ENCODE peak calls at places on chromosomes 16 and 17, in eight cellular contexts. One of them, this sample, is unnamed.

GRCh38 chr16:88530051-88530857 is 39.9 kb upstream of the ZC3H18 start:
- DNase-seq in mesothelial cell of epicardium: no peak
- DNase-seq in lower leg skin: no peak
- DNase-seq in AG09309: no peak
- DNase-seq in NB4: no peak
- DNase-seq in PC-9: no peak
- DNase-seq in HFFc6: no peak
- DNase-seq in tibial artery: no peak
- DNase-seq in this sample: no peak

GRCh38 chr16:54594646-54595381 is 308.2 kb upstream of the IRX3 start:
- DNase-seq in NB4: no peak
- DNase-seq in PC-9: no peak
- DNase-seq in mesothelial cell of epicardium: no peak
- DNase-seq in AG09309: no peak
- DNase-seq in HFFc6: no peak
- DNase-seq in lower leg skin: no peak
- DNase-seq in tibial artery: no peak
- DNase-seq in this sample: no peak

GRCh38 chr17:29116652-29117439 is 63.4 kb downstream of the MYO18A start:
- DNase-seq in mesothelial cell of epicardium: peak
- DNase-seq in NB4: peak
- DNase-seq in HFFc6: peak
- DNase-seq in PC-9: peak
- DNase-seq in AG09309: no peak
- DNase-seq in tibial artery: peak
- DNase-seq in lower leg skin: peak
- DNase-seq in this sample: peak

GRCh38 chr17:27495460-27495859 is 39.2 kb downstream of the KSR1 start:
- DNase-seq in AG09309: no peak
- DNase-seq in lower leg skin: no peak
- DNase-seq in tibial artery: no peak
- DNase-seq in NB4: no peak
- DNase-seq in PC-9: no peak
- DNase-seq in mesothelial cell of epicardium: no peak
- DNase-seq in HFFc6: no peak
- DNase-seq in this sample: no peak

GRCh38 chr16:1150511-1150982 is 2.4 kb upstream of the CACNA1H start:
- DNase-seq in HFFc6: peak
- DNase-seq in PC-9: no peak
- DNase-seq in AG09309: no peak
- DNase-seq in NB4: peak
- DNase-seq in tibial artery: no peak
- DNase-seq in mesothelial cell of epicardium: no peak
- DNase-seq in lower leg skin: no peak
- DNase-seq in this sample: no peak

GRCh38 chr16:88059701-88060386 is 108.6 kb downstream of the BANP start:
- DNase-seq in HFFc6: no peak
- DNase-seq in mesothelial cell of epicardium: peak
- DNase-seq in tibial artery: no peak
- DNase-seq in PC-9: no peak
- DNase-seq in NB4: no peak
- DNase-seq in lower leg skin: no peak
- DNase-seq in AG09309: no peak
- DNase-seq in this sample: no peak

GRCh38 chr17:15123593-15124590 is 141.2 kb downstream of the PMP22 start:
- DNase-seq in lower leg skin: no peak
- DNase-seq in mesothelial cell of epicardium: no peak
- DNase-seq in PC-9: no peak
- DNase-seq in AG09309: peak
- DNase-seq in HFFc6: peak
- DNase-seq in tibial artery: no peak
- DNase-seq in NB4: no peak
- DNase-seq in this sample: no peak

GRCh38 chr17:28760987-28761562 is 17.3 kb downstream of the TRAF4 start:
- DNase-seq in HFFc6: peak
- DNase-seq in lower leg skin: no peak
- DNase-seq in tibial artery: no peak
- DNase-seq in NB4: peak
- DNase-seq in PC-9: peak
- DNase-seq in AG09309: peak
- DNase-seq in mesothelial cell of epicardium: no peak
- DNase-seq in this sample: no peak

GRCh38 chr16:1800703-1801102 is 7.2 kb upstream of the IGFALS start:
- DNase-seq in NB4: no peak
- DNase-seq in HFFc6: no peak
- DNase-seq in AG09309: no peak
- DNase-seq in mesothelial cell of epicardium: no peak
- DNase-seq in tibial artery: no peak
- DNase-seq in PC-9: no peak
- DNase-seq in lower leg skin: no peak
- DNase-seq in this sample: no peak

GRCh38 chr17:78241277-78242023 is 10.0 kb downstream of the TMEM235 start:
- DNase-seq in NB4: peak
- DNase-seq in tibial artery: no peak
- DNase-seq in AG09309: no peak
- DNase-seq in mesothelial cell of epicardium: no peak
- DNase-seq in lower leg skin: no peak
- DNase-seq in PC-9: no peak
- DNase-seq in HFFc6: peak
- DNase-seq in this sample: no peak

GRCh38 chr17:49035470-49036269 is 38.5 kb downstream of the IGF2BP1 start:
- DNase-seq in AG09309: no peak
- DNase-seq in NB4: peak
- DNase-seq in PC-9: no peak
- DNase-seq in lower leg skin: no peak
- DNase-seq in mesothelial cell of epicardium: no peak
- DNase-seq in tibial artery: no peak
- DNase-seq in HFFc6: no peak
- DNase-seq in this sample: peak

GRCh38 chr17:62791235-62792121 is 16.6 kb downstream of the MARCHF10 start:
- DNase-seq in AG09309: peak
- DNase-seq in tibial artery: no peak
- DNase-seq in lower leg skin: peak
- DNase-seq in PC-9: peak
- DNase-seq in HFFc6: peak
- DNase-seq in NB4: no peak
- DNase-seq in mesothelial cell of epicardium: no peak
- DNase-seq in this sample: no peak

GRCh38 chr16:70685938-70686375 is at the start of gene MTSS2:
- DNase-seq in PC-9: peak
- DNase-seq in mesothelial cell of epicardium: peak
- DNase-seq in HFFc6: peak
- DNase-seq in NB4: peak
- DNase-seq in AG09309: peak
- DNase-seq in lower leg skin: peak
- DNase-seq in tibial artery: peak
- DNase-seq in this sample: peak

GRCh38 chr16:15790458-15790857 is 66.4 kb downstream of the MYH11 start:
- DNase-seq in PC-9: no peak
- DNase-seq in lower leg skin: no peak
- DNase-seq in mesothelial cell of epicardium: no peak
- DNase-seq in tibial artery: no peak
- DNase-seq in NB4: no peak
- DNase-seq in AG09309: no peak
- DNase-seq in HFFc6: no peak
- DNase-seq in this sample: no peak

GRCh38 chr16:87053016-87053982 is 263.9 kb downstream of the C16orf95 start:
- DNase-seq in PC-9: no peak
- DNase-seq in tibial artery: no peak
- DNase-seq in HFFc6: no peak
- DNase-seq in AG09309: no peak
- DNase-seq in lower leg skin: no peak
- DNase-seq in NB4: no peak
- DNase-seq in mesothelial cell of epicardium: no peak
- DNase-seq in this sample: no peak

GRCh38 chr17:83179811-83180210 is 100.4 kb downstream of the METRNL start:
- DNase-seq in PC-9: no peak
- DNase-seq in AG09309: no peak
- DNase-seq in tibial artery: no peak
- DNase-seq in NB4: no peak
- DNase-seq in mesothelial cell of epicardium: no peak
- DNase-seq in lower leg skin: peak
- DNase-seq in HFFc6: no peak
- DNase-seq in this sample: no peak

GRCh38 chr17:7001562-7001961 is 5.7 kb downstream of the ALOX12 start:
- DNase-seq in tibial artery: no peak
- DNase-seq in HFFc6: no peak
- DNase-seq in AG09309: no peak
- DNase-seq in mesothelial cell of epicardium: no peak
- DNase-seq in lower leg skin: peak
- DNase-seq in PC-9: no peak
- DNase-seq in NB4: peak
- DNase-seq in this sample: no peak

GRCh38 chr17:78132086-78132676 is 1.6 kb downstream of the TMC8 start:
- DNase-seq in mesothelial cell of epicardium: no peak
- DNase-seq in NB4: no peak
- DNase-seq in HFFc6: no peak
- DNase-seq in tibial artery: no peak
- DNase-seq in lower leg skin: peak
- DNase-seq in AG09309: no peak
- DNase-seq in PC-9: peak
- DNase-seq in this sample: no peak

GRCh38 chr17:40532520-40533253 is 31.3 kb upstream of the TNS4 start:
- DNase-seq in PC-9: no peak
- DNase-seq in mesothelial cell of epicardium: no peak
- DNase-seq in lower leg skin: peak
- DNase-seq in NB4: no peak
- DNase-seq in HFFc6: no peak
- DNase-seq in tibial artery: peak
- DNase-seq in AG09309: no peak
- DNase-seq in this sample: no peak

GRCh38 chr17:57949649-57950048 is 5.6 kb downstream of the CUEDC1 start:
- DNase-seq in HFFc6: peak
- DNase-seq in lower leg skin: peak
- DNase-seq in PC-9: peak
- DNase-seq in mesothelial cell of epicardium: no peak
- DNase-seq in NB4: peak
- DNase-seq in AG09309: no peak
- DNase-seq in tibial artery: peak
- DNase-seq in this sample: no peak
- TF ChIP-seq CTCF in HFFc6: no peak
- TF ChIP-seq CTCF in lower leg skin: no peak
- TF ChIP-seq CTCF in PC-9: no peak
- TF ChIP-seq CTCF in mesothelial cell of epicardium: no peak
- TF ChIP-seq CTCF in NB4: no peak
- TF ChIP-seq CTCF in AG09309: no peak
- TF ChIP-seq CTCF in tibial artery: no peak
- TF ChIP-seq CTCF in this sample: no peak

GRCh38 chr16:53498984-53499383 is 4.0 kb downstream of the AKTIP start:
- DNase-seq in mesothelial cell of epicardium: no peak
- DNase-seq in lower leg skin: no peak
- DNase-seq in NB4: no peak
- DNase-seq in HFFc6: no peak
- DNase-seq in PC-9: no peak
- DNase-seq in tibial artery: no peak
- DNase-seq in AG09309: no peak
- DNase-seq in this sample: no peak

GRCh38 chr16:53489754-53490153 is 13.3 kb downstream of the AKTIP start:
- DNase-seq in PC-9: no peak
- DNase-seq in tibial artery: no peak
- DNase-seq in lower leg skin: no peak
- DNase-seq in mesothelial cell of epicardium: no peak
- DNase-seq in HFFc6: no peak
- DNase-seq in AG09309: no peak
- DNase-seq in NB4: no peak
- DNase-seq in this sample: no peak

GRCh38 chr16:53492499-53492898 is 10.5 kb downstream of the AKTIP start:
- DNase-seq in tibial artery: no peak
- DNase-seq in NB4: no peak
- DNase-seq in AG09309: no peak
- DNase-seq in PC-9: no peak
- DNase-seq in HFFc6: no peak
- DNase-seq in mesothelial cell of epicardium: no peak
- DNase-seq in lower leg skin: no peak
- DNase-seq in this sample: no peak

GRCh38 chr16:53495325-53495724 is 7.7 kb downstream of the AKTIP start:
- DNase-seq in NB4: no peak
- DNase-seq in AG09309: no peak
- DNase-seq in PC-9: no peak
- DNase-seq in mesothelial cell of epicardium: no peak
- DNase-seq in HFFc6: no peak
- DNase-seq in tibial artery: no peak
- DNase-seq in lower leg skin: no peak
- DNase-seq in this sample: no peak
- TF ChIP-seq CTCF in NB4: no peak
- TF ChIP-seq CTCF in AG09309: no peak
- TF ChIP-seq CTCF in PC-9: no peak
- TF ChIP-seq CTCF in mesothelial cell of epicardium: no peak
- TF ChIP-seq CTCF in HFFc6: peak
- TF ChIP-seq CTCF in tibial artery: no peak
- TF ChIP-seq CTCF in lower leg skin: no peak
- TF ChIP-seq CTCF in this sample: no peak

DNA sequence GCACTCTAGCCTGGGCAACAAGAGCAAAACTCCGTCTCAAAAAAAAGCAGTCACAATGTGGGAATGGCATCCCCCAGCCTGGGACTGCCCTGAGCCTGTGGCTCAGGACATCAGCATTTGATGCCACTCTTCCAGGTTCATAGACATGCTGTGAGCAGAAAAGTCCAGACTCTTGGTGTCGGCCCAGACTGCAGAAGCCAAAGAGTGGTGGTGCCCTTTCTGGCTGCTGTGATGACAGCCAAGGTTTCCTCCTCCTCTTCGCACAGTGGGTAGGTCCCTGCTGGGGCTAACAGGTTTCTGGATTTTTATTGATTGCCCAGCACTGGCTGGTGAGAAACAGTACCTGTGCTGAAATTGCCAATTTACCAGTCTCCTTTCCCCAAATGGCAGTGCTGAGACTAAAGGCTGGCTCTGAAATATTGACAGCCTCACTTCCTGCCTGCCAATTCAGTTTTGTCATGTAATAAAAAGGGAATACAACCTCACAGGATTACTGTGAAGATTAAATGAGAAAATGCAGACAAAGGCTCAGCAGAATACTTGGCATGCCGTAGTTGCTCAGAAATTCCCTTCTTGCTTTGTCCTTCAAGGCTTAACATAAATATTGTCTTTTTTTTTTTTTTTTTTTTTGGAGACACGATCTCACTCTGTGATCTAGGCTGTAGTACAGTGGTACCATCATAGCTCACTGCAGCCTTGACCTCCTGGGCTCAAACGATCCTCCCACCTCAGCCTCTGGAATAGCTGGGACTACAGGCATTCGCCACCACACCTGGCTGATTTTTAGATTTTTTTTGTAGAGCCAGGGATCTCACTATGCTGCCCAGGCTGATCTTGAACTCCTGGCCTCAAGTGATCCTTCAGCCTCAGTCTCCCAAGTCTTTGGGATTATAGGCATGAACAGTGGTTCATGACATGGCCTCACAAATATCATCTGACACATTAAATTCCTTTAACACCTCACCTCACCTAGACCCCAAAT is 15.5 kb upstream of the UBE2G1 start:
- DNase-seq in lower leg skin: no peak
- DNase-seq in HFFc6: no peak
- DNase-seq in PC-9: no peak
- DNase-seq in tibial artery: no peak
- DNase-seq in AG09309: no peak
- DNase-seq in NB4: no peak
- DNase-seq in mesothelial cell of epicardium: no peak
- DNase-seq in this sample: no peak
- TF ChIP-seq CTCF in lower leg skin: no peak
- TF ChIP-seq CTCF in HFFc6: no peak
- TF ChIP-seq CTCF in PC-9: no peak
- TF ChIP-seq CTCF in tibial artery: no peak
- TF ChIP-seq CTCF in AG09309: no peak
- TF ChIP-seq CTCF in NB4: no peak
- TF ChIP-seq CTCF in mesothelial cell of epicardium: no peak
- TF ChIP-seq CTCF in this sample: no peak

GRCh38 chr16:66099261-66099660 is 267.2 kb upstream of the CDH5 start:
- DNase-seq in tibial artery: no peak
- DNase-seq in mesothelial cell of epicardium: no peak
- DNase-seq in lower leg skin: no peak
- DNase-seq in NB4: no peak
- DNase-seq in HFFc6: no peak
- DNase-seq in AG09309: no peak
- DNase-seq in PC-9: no peak
- DNase-seq in this sample: no peak
- TF ChIP-seq CTCF in tibial artery: no peak
- TF ChIP-seq CTCF in mesothelial cell of epicardium: no peak
- TF ChIP-seq CTCF in lower leg skin: no peak
- TF ChIP-seq CTCF in NB4: no peak
- TF ChIP-seq CTCF in HFFc6: no peak
- TF ChIP-seq CTCF in AG09309: no peak
- TF ChIP-seq CTCF in PC-9: no peak
- TF ChIP-seq CTCF in this sample: no peak